ENCODE peak calls at places on chromosomes 6 and 20, in six cellular contexts. One of them, this sample, is unnamed.

GRCh38 chr6:25715794-25716193 is 38.7 kb upstream of the SLC17A4 start:
- DNase-seq in activated effector memory CD4-positive, alpha-beta T cell treated with anti-CD3 and anti-CD28 coated beads, Interleukin-2, amount 50 U/mL, for 16 hours: no peak
- DNase-seq in Kasumi-1: no peak
- DNase-seq in HTR-8/SVneo: no peak
- DNase-seq in AML-193: no peak
- DNase-seq in amniotic stem cell: no peak
- DNase-seq in this sample: no peak

GRCh38 chr20:23646106-23646958 is 8.6 kb upstream of the CST3 start:
- DNase-seq in AML-193: no peak
- DNase-seq in Kasumi-1: no peak
- DNase-seq in HTR-8/SVneo: no peak
- DNase-seq in activated effector memory CD4-positive, alpha-beta T cell treated with anti-CD3 and anti-CD28 coated beads, Interleukin-2, amount 50 U/mL, for 16 hours: no peak
- DNase-seq in amniotic stem cell: no peak
- DNase-seq in this sample: no peak

GRCh38 chr20:31990958-31991705 is 19.1 kb upstream of the CCM2L start:
- DNase-seq in AML-193: no peak
- DNase-seq in HTR-8/SVneo: no peak
- DNase-seq in amniotic stem cell: no peak
- DNase-seq in Kasumi-1: no peak
- DNase-seq in activated effector memory CD4-positive, alpha-beta T cell treated with anti-CD3 and anti-CD28 coated beads, Interleukin-2, amount 50 U/mL, for 16 hours: no peak
- DNase-seq in this sample: no peak

GRCh38 chr6:11434565-11435326 is 102.8 kb upstream of the TMEM170B start:
- DNase-seq in Kasumi-1: no peak
- DNase-seq in AML-193: peak; percentile 66
- DNase-seq in activated effector memory CD4-positive, alpha-beta T cell treated with anti-CD3 and anti-CD28 coated beads, Interleukin-2, amount 50 U/mL, for 16 hours: no peak
- DNase-seq in HTR-8/SVneo: peak; percentile 43
- DNase-seq in amniotic stem cell: peak; percentile 20
- DNase-seq in this sample: no peak

GRCh38 chr6:43678341-43678740 is 9.2 kb downstream of the MRPS18A start:
- DNase-seq in amniotic stem cell: no peak
- DNase-seq in Kasumi-1: no peak
- DNase-seq in activated effector memory CD4-positive, alpha-beta T cell treated with anti-CD3 and anti-CD28 coated beads, Interleukin-2, amount 50 U/mL, for 16 hours: no peak
- DNase-seq in HTR-8/SVneo: no peak
- DNase-seq in AML-193: no peak
- DNase-seq in this sample: no peak

GRCh38 chr6:66992660-66993059 is 1285.6 kb upstream of the EYS start:
- DNase-seq in HTR-8/SVneo: no peak
- DNase-seq in amniotic stem cell: no peak
- DNase-seq in Kasumi-1: no peak
- DNase-seq in AML-193: no peak
- DNase-seq in activated effector memory CD4-positive, alpha-beta T cell treated with anti-CD3 and anti-CD28 coated beads, Interleukin-2, amount 50 U/mL, for 16 hours: no peak
- DNase-seq in this sample: no peak

GRCh38 chr6:134253681-134254080 is 64.2 kb downstream of the SGK1 start:
- DNase-seq in Kasumi-1: no peak
- DNase-seq in HTR-8/SVneo: no peak
- DNase-seq in AML-193: no peak
- DNase-seq in activated effector memory CD4-positive, alpha-beta T cell treated with anti-CD3 and anti-CD28 coated beads, Interleukin-2, amount 50 U/mL, for 16 hours: no peak
- DNase-seq in amniotic stem cell: peak; percentile 73
- DNase-seq in this sample: no peak

GRCh38 chr6:37243131-37243815 is 14.3 kb upstream of the TBC1D22B start:
- DNase-seq in AML-193: no peak
- DNase-seq in amniotic stem cell: no peak
- DNase-seq in Kasumi-1: no peak
- DNase-seq in HTR-8/SVneo: no peak
- DNase-seq in activated effector memory CD4-positive, alpha-beta T cell treated with anti-CD3 and anti-CD28 coated beads, Interleukin-2, amount 50 U/mL, for 16 hours: no peak
- DNase-seq in this sample: no peak

GRCh38 chr6:89984926-89985743 is 90.9 kb downstream of the GJA10 start:
- DNase-seq in activated effector memory CD4-positive, alpha-beta T cell treated with anti-CD3 and anti-CD28 coated beads, Interleukin-2, amount 50 U/mL, for 16 hours: no peak
- DNase-seq in Kasumi-1: no peak
- DNase-seq in AML-193: no peak
- DNase-seq in HTR-8/SVneo: peak; percentile 15
- DNase-seq in amniotic stem cell: no peak
- DNase-seq in this sample: peak; percentile 89

GRCh38 chr6:14072084-14072483 is 45.5 kb upstream of the CD83 start:
- DNase-seq in AML-193: no peak
- DNase-seq in amniotic stem cell: no peak
- DNase-seq in HTR-8/SVneo: no peak
- DNase-seq in Kasumi-1: no peak
- DNase-seq in activated effector memory CD4-positive, alpha-beta T cell treated with anti-CD3 and anti-CD28 coated beads, Interleukin-2, amount 50 U/mL, for 16 hours: no peak
- DNase-seq in this sample: no peak

GRCh38 chr6:47335456-47335855 is 25.8 kb upstream of the TNFRSF21 start:
- DNase-seq in Kasumi-1: peak; percentile 86
- DNase-seq in HTR-8/SVneo: no peak
- DNase-seq in AML-193: peak; percentile 76
- DNase-seq in activated effector memory CD4-positive, alpha-beta T cell treated with anti-CD3 and anti-CD28 coated beads, Interleukin-2, amount 50 U/mL, for 16 hours: no peak
- DNase-seq in amniotic stem cell: no peak
- DNase-seq in this sample: no peak

GRCh38 chr20:20573797-20574196 is 138.6 kb downstream of the RALGAPA2 start:
- DNase-seq in AML-193: no peak
- DNase-seq in activated effector memory CD4-positive, alpha-beta T cell treated with anti-CD3 and anti-CD28 coated beads, Interleukin-2, amount 50 U/mL, for 16 hours: no peak
- DNase-seq in HTR-8/SVneo: no peak
- DNase-seq in amniotic stem cell: no peak
- DNase-seq in Kasumi-1: no peak
- DNase-seq in this sample: no peak

GRCh38 chr6:133705731-133706130 is 183.2 kb upstream of the TCF21 start:
- DNase-seq in Kasumi-1: no peak
- DNase-seq in HTR-8/SVneo: peak; percentile 11
- DNase-seq in AML-193: no peak
- DNase-seq in amniotic stem cell: peak; percentile 17
- DNase-seq in activated effector memory CD4-positive, alpha-beta T cell treated with anti-CD3 and anti-CD28 coated beads, Interleukin-2, amount 50 U/mL, for 16 hours: no peak
- DNase-seq in this sample: no peak

GRCh38 chr20:9114709-9115108 is 45.8 kb downstream of the PLCB4 start:
- DNase-seq in amniotic stem cell: no peak
- DNase-seq in Kasumi-1: no peak
- DNase-seq in activated effector memory CD4-positive, alpha-beta T cell treated with anti-CD3 and anti-CD28 coated beads, Interleukin-2, amount 50 U/mL, for 16 hours: no peak
- DNase-seq in AML-193: no peak
- DNase-seq in HTR-8/SVneo: no peak
- DNase-seq in this sample: no peak

GRCh38 chr6:151096691-151097090 is 143.1 kb upstream of the AKAP12 start:
- DNase-seq in AML-193: no peak
- DNase-seq in activated effector memory CD4-positive, alpha-beta T cell treated with anti-CD3 and anti-CD28 coated beads, Interleukin-2, amount 50 U/mL, for 16 hours: no peak
- DNase-seq in HTR-8/SVneo: no peak
- DNase-seq in amniotic stem cell: no peak
- DNase-seq in Kasumi-1: no peak
- DNase-seq in this sample: no peak

GRCh38 chr6:42279966-42280629 is 62.4 kb upstream of the MRPS10 start:
- DNase-seq in amniotic stem cell: no peak
- DNase-seq in Kasumi-1: no peak
- DNase-seq in AML-193: no peak
- DNase-seq in activated effector memory CD4-positive, alpha-beta T cell treated with anti-CD3 and anti-CD28 coated beads, Interleukin-2, amount 50 U/mL, for 16 hours: peak; percentile 54
- DNase-seq in HTR-8/SVneo: no peak
- DNase-seq in this sample: peak; percentile 55

GRCh38 chr6:136411028-136411329 is 121.3 kb upstream of the BCLAF1 start:
- DNase-seq in activated effector memory CD4-positive, alpha-beta T cell treated with anti-CD3 and anti-CD28 coated beads, Interleukin-2, amount 50 U/mL, for 16 hours: no peak
- DNase-seq in Kasumi-1: no peak
- DNase-seq in AML-193: no peak
- DNase-seq in HTR-8/SVneo: no peak
- DNase-seq in amniotic stem cell: no peak
- DNase-seq in this sample: no peak

GRCh38 chr6:150169609-150170008 is 26.8 kb downstream of the PPP1R14C start:
- DNase-seq in Kasumi-1: no peak
- DNase-seq in AML-193: no peak
- DNase-seq in amniotic stem cell: peak; percentile 42
- DNase-seq in activated effector memory CD4-positive, alpha-beta T cell treated with anti-CD3 and anti-CD28 coated beads, Interleukin-2, amount 50 U/mL, for 16 hours: no peak
- DNase-seq in HTR-8/SVneo: no peak
- DNase-seq in this sample: no peak

GRCh38 chr20:610130-611046 is at the start of gene TCF15:
- DNase-seq in AML-193: no peak
- DNase-seq in HTR-8/SVneo: peak; percentile 91
- DNase-seq in amniotic stem cell: no peak
- DNase-seq in Kasumi-1: no peak
- DNase-seq in activated effector memory CD4-positive, alpha-beta T cell treated with anti-CD3 and anti-CD28 coated beads, Interleukin-2, amount 50 U/mL, for 16 hours: no peak
- DNase-seq in this sample: peak; percentile 71

GRCh38 chr6:116847234-116847633 is 18.4 kb upstream of the GPRC6A start:
- DNase-seq in amniotic stem cell: no peak
- DNase-seq in AML-193: peak; percentile 82
- DNase-seq in activated effector memory CD4-positive, alpha-beta T cell treated with anti-CD3 and anti-CD28 coated beads, Interleukin-2, amount 50 U/mL, for 16 hours: no peak
- DNase-seq in HTR-8/SVneo: peak; percentile 15
- DNase-seq in Kasumi-1: peak; percentile 66
- DNase-seq in this sample: no peak

GRCh38 chr6:164086326-164086887 is 671.9 kb downstream of the QKI start:
- DNase-seq in Kasumi-1: no peak
- DNase-seq in AML-193: no peak
- DNase-seq in HTR-8/SVneo: no peak
- DNase-seq in activated effector memory CD4-positive, alpha-beta T cell treated with anti-CD3 and anti-CD28 coated beads, Interleukin-2, amount 50 U/mL, for 16 hours: no peak
- DNase-seq in amniotic stem cell: no peak
- DNase-seq in this sample: no peak

GRCh38 chr6:137982418-137983189 is 115.5 kb downstream of the TNFAIP3 start:
- DNase-seq in HTR-8/SVneo: no peak
- DNase-seq in activated effector memory CD4-positive, alpha-beta T cell treated with anti-CD3 and anti-CD28 coated beads, Interleukin-2, amount 50 U/mL, for 16 hours: no peak
- DNase-seq in amniotic stem cell: no peak
- DNase-seq in AML-193: no peak
- DNase-seq in Kasumi-1: no peak
- DNase-seq in this sample: no peak

GRCh38 chr20:48945840-48946514 is 24.5 kb downstream of the ARFGEF2 start:
- DNase-seq in HTR-8/SVneo: no peak
- DNase-seq in Kasumi-1: no peak
- DNase-seq in activated effector memory CD4-positive, alpha-beta T cell treated with anti-CD3 and anti-CD28 coated beads, Interleukin-2, amount 50 U/mL, for 16 hours: no peak
- DNase-seq in AML-193: no peak
- DNase-seq in amniotic stem cell: no peak
- DNase-seq in this sample: no peak

GRCh38 chr6:166955121-166955864 is 1.1 kb downstream of the RNASET2 start:
- DNase-seq in HTR-8/SVneo: no peak
- DNase-seq in activated effector memory CD4-positive, alpha-beta T cell treated with anti-CD3 and anti-CD28 coated beads, Interleukin-2, amount 50 U/mL, for 16 hours: peak; percentile 76
- DNase-seq in Kasumi-1: peak; percentile 76
- DNase-seq in amniotic stem cell: no peak
- DNase-seq in AML-193: peak; percentile 87
- DNase-seq in this sample: peak; percentile 42

GRCh38 chr6:72619883-72620696 is 1.8 kb upstream of the KCNQ5 start:
- DNase-seq in HTR-8/SVneo: no peak
- DNase-seq in Kasumi-1: peak; percentile 87
- DNase-seq in activated effector memory CD4-positive, alpha-beta T cell treated with anti-CD3 and anti-CD28 coated beads, Interleukin-2, amount 50 U/mL, for 16 hours: peak; percentile 87
- DNase-seq in amniotic stem cell: no peak
- DNase-seq in AML-193: peak; percentile 78
- DNase-seq in this sample: peak; percentile 18

GRCh38 chr6:91822581-91822980 is 1235.7 kb upstream of the MAP3K7 start:
- DNase-seq in AML-193: no peak
- DNase-seq in Kasumi-1: no peak
- DNase-seq in HTR-8/SVneo: no peak
- DNase-seq in activated effector memory CD4-positive, alpha-beta T cell treated with anti-CD3 and anti-CD28 coated beads, Interleukin-2, amount 50 U/mL, for 16 hours: no peak
- DNase-seq in amniotic stem cell: no peak
- DNase-seq in this sample: no peak

GRCh38 chr6:22071655-22072054 is 225.2 kb downstream of the PRL start:
- DNase-seq in AML-193: no peak
- DNase-seq in HTR-8/SVneo: no peak
- DNase-seq in activated effector memory CD4-positive, alpha-beta T cell treated with anti-CD3 and anti-CD28 coated beads, Interleukin-2, amount 50 U/mL, for 16 hours: no peak
- DNase-seq in Kasumi-1: no peak
- DNase-seq in amniotic stem cell: peak; percentile 22
- DNase-seq in this sample: peak; percentile 25

GRCh38 chr6:79762370-79762769 is 131.2 kb downstream of the SH3BGRL2 start:
- DNase-seq in Kasumi-1: peak; percentile 13
- DNase-seq in amniotic stem cell: no peak
- DNase-seq in HTR-8/SVneo: peak; percentile 3
- DNase-seq in AML-193: no peak
- DNase-seq in activated effector memory CD4-positive, alpha-beta T cell treated with anti-CD3 and anti-CD28 coated beads, Interleukin-2, amount 50 U/mL, for 16 hours: no peak
- DNase-seq in this sample: no peak

GRCh38 chr6:97958143-97958542 is 675.1 kb upstream of the MMS22L start:
- DNase-seq in activated effector memory CD4-positive, alpha-beta T cell treated with anti-CD3 and anti-CD28 coated beads, Interleukin-2, amount 50 U/mL, for 16 hours: no peak
- DNase-seq in Kasumi-1: no peak
- DNase-seq in AML-193: no peak
- DNase-seq in amniotic stem cell: no peak
- DNase-seq in HTR-8/SVneo: no peak
- DNase-seq in this sample: peak; percentile 17

GRCh38 chr6:168171673-168172352 is 92.8 kb upstream of the FRMD1 start:
- DNase-seq in amniotic stem cell: no peak
- DNase-seq in HTR-8/SVneo: no peak
- DNase-seq in activated effector memory CD4-positive, alpha-beta T cell treated with anti-CD3 and anti-CD28 coated beads, Interleukin-2, amount 50 U/mL, for 16 hours: no peak
- DNase-seq in AML-193: no peak
- DNase-seq in Kasumi-1: no peak
- DNase-seq in this sample: no peak

GRCh38 chr6:2482773-2483172 is 237.4 kb upstream of the GMDS start:
- DNase-seq in Kasumi-1: no peak
- DNase-seq in AML-193: no peak
- DNase-seq in amniotic stem cell: no peak
- DNase-seq in HTR-8/SVneo: no peak
- DNase-seq in activated effector memory CD4-positive, alpha-beta T cell treated with anti-CD3 and anti-CD28 coated beads, Interleukin-2, amount 50 U/mL, for 16 hours: no peak
- DNase-seq in this sample: no peak

GRCh38 chr6:170435766-170436165 is 117.3 kb downstream of the PSMB1 start:
- DNase-seq in activated effector memory CD4-positive, alpha-beta T cell treated with anti-CD3 and anti-CD28 coated beads, Interleukin-2, amount 50 U/mL, for 16 hours: no peak
- DNase-seq in AML-193: no peak
- DNase-seq in amniotic stem cell: no peak
- DNase-seq in HTR-8/SVneo: no peak
- DNase-seq in Kasumi-1: no peak
- DNase-seq in this sample: no peak

GRCh38 chr6:72040106-72040505 is 153.8 kb downstream of the RIMS1 start:
- DNase-seq in amniotic stem cell: no peak
- DNase-seq in AML-193: no peak
- DNase-seq in HTR-8/SVneo: no peak
- DNase-seq in activated effector memory CD4-positive, alpha-beta T cell treated with anti-CD3 and anti-CD28 coated beads, Interleukin-2, amount 50 U/mL, for 16 hours: no peak
- DNase-seq in Kasumi-1: no peak
- DNase-seq in this sample: no peak

GRCh38 chr6:43452896-43453295 is 2.5 kb downstream of the DLK2 start:
- DNase-seq in AML-193: no peak
- DNase-seq in HTR-8/SVneo: no peak
- DNase-seq in amniotic stem cell: no peak
- DNase-seq in activated effector memory CD4-positive, alpha-beta T cell treated with anti-CD3 and anti-CD28 coated beads, Interleukin-2, amount 50 U/mL, for 16 hours: no peak
- DNase-seq in Kasumi-1: no peak
- DNase-seq in this sample: no peak

GRCh38 chr6:29005183-29005885 is at the start of gene ZNF311:
- DNase-seq in activated effector memory CD4-positive, alpha-beta T cell treated with anti-CD3 and anti-CD28 coated beads, Interleukin-2, amount 50 U/mL, for 16 hours: no peak
- DNase-seq in AML-193: peak; percentile 63
- DNase-seq in amniotic stem cell: no peak
- DNase-seq in HTR-8/SVneo: peak; percentile 55
- DNase-seq in Kasumi-1: peak; percentile 91
- DNase-seq in this sample: peak; percentile 55

This sample was measured in left ventricle myocardium inferior.